ENCODE peak calls at places on chromosomes 5 and 9, in four cellular contexts. One of them, this sample, is unnamed.
A peak's percentile ranks its signal among the peaks of the same experiment; 100 is the strongest.

GRCh38 chr5:149256451-149256850 is 15.2 kb upstream of the AFAP1L1 start:
- DNase-seq in amniotic epithelial cell: peak; percentile 52
- DNase-seq in RWPE2: no peak
- DNase-seq in ecto neural progenitor cell: no peak
- DNase-seq in this sample: no peak

GRCh38 chr9:123814526-123814925 is 115.4 kb downstream of the DENND1A start:
- DNase-seq in RWPE2: no peak
- DNase-seq in ecto neural progenitor cell: no peak
- DNase-seq in amniotic epithelial cell: no peak
- DNase-seq in this sample: no peak

GRCh38 chr5:154271936-154272514 is 81.5 kb downstream of the GALNT10 start:
- DNase-seq in amniotic epithelial cell: no peak
- DNase-seq in ecto neural progenitor cell: no peak
- DNase-seq in RWPE2: no peak
- DNase-seq in this sample: no peak

GRCh38 chr9:32587901-32588300 is 14.9 kb upstream of the NDUFB6 start:
- DNase-seq in RWPE2: no peak
- DNase-seq in amniotic epithelial cell: peak; percentile 14
- DNase-seq in ecto neural progenitor cell: no peak
- DNase-seq in this sample: no peak

GRCh38 chr5:17192191-17192590 is 25.2 kb upstream of the BASP1 start:
- DNase-seq in amniotic epithelial cell: peak; percentile 81
- DNase-seq in ecto neural progenitor cell: no peak
- DNase-seq in RWPE2: no peak
- DNase-seq in this sample: no peak

GRCh38 chr9:27818348-27818747 is 245.1 kb upstream of the C9orf72 start:
- DNase-seq in ecto neural progenitor cell: no peak
- DNase-seq in RWPE2: no peak
- DNase-seq in amniotic epithelial cell: no peak
- DNase-seq in this sample: no peak

GRCh38 chr5:168826292-168826725 is 247.1 kb upstream of the PANK3 start:
- DNase-seq in RWPE2: no peak
- DNase-seq in ecto neural progenitor cell: no peak
- DNase-seq in amniotic epithelial cell: no peak
- DNase-seq in this sample: no peak

GRCh38 chr9:76576344-76576743 is 117.4 kb downstream of the GCNT1 start:
- DNase-seq in amniotic epithelial cell: peak; percentile 95
- DNase-seq in RWPE2: no peak
- DNase-seq in ecto neural progenitor cell: no peak
- DNase-seq in this sample: no peak